ENCODE peak calls at places on chromosomes 1 and 21, in ten cellular contexts. V, Q, S, Z, E, T, N, A, P and G are unnamed samples.

GRCh38 chr1:10253755-10254154 is 43.4 kb downstream of the KIF1B start:
- DNase-seq in A (no peak), Q (peak), V (peak), P (no peak), N (peak), E (peak), Z (peak), S (peak), T (peak), G (no peak)

GRCh38 chr21:46317710-46318463 is 5.8 kb downstream of the C21orf58 start:
- DNase-seq in Q (no peak), P (peak), S (no peak), Z (peak), V (no peak), A (no peak), N (no peak), E (no peak), T (no peak), G (no peak)

GRCh38 chr1:58437623-58438022 is 108.9 kb downstream of the OMA1 start:
- DNase-seq in T (no peak), V (no peak), N (no peak), S (no peak), P (no peak), Q (no peak), A (no peak), E (no peak), Z (no peak), G (no peak)

GRCh38 chr1:220207406-220207805 is 64.8 kb downstream of the RAB3GAP2 start:
- DNase-seq in V (no peak), Q (no peak), E (no peak), Z (no peak), N (no peak), P (no peak), T (no peak), S (no peak), A (no peak), G (no peak)

GRCh38 chr1:237201155-237201554 is 159.2 kb downstream of the RYR2 start:
- DNase-seq in T (no peak), A (no peak), V (no peak), P (no peak), Z (no peak), Q (no peak), E (no peak), N (no peak), S (no peak), G (no peak)

GRCh38 chr21:27802816-27803475 is 836.1 kb upstream of the ADAMTS5 start:
- DNase-seq in Q (peak), Z (no peak), S (peak), N (no peak), A (peak), E (no peak), T (no peak), V (peak), P (peak), G (peak)

GRCh38 chr1:43039228-43040055 is 80.8 kb upstream of the SLC2A1 start:
- DNase-seq in Q (no peak), N (no peak), A (no peak), E (no peak), P (no peak), S (peak), Z (no peak), V (no peak), T (no peak), G (no peak)

GRCh38 chr21:36948686-36949085 is 17.8 kb downstream of the HLCS start:
- DNase-seq in Z (no peak), E (no peak), A (no peak), V (peak), T (no peak), S (no peak), Q (no peak), P (no peak), N (no peak), G (no peak)

GRCh38 chr1:17340358-17340757 is 31.6 kb upstream of the PADI6 start:
- DNase-seq in N (no peak), V (no peak), A (no peak), Q (no peak), T (peak), Z (peak), E (no peak), S (no peak), P (no peak), G (no peak)

GRCh38 chr1:209248649-209249279 is 334.8 kb upstream of the CAMK1G start:
- DNase-seq in S (peak), V (peak), Q (peak), N (no peak), A (peak), P (peak), T (peak), Z (peak), E (peak), G (peak)

GRCh38 chr1:204711947-204712701 is 26.6 kb upstream of the LRRN2 start:
- DNase-seq in P (peak), E (no peak), A (no peak), Z (no peak), T (no peak), S (no peak), Q (no peak), V (no peak), N (no peak), G (no peak)

GRCh38 chr1:41483960-41484844 is at the start of gene EDN2:
- DNase-seq in P (peak), Q (no peak), T (no peak), A (peak), V (no peak), Z (peak), E (no peak), S (peak), N (no peak), G (no peak)

GRCh38 chr1:58432813-58433668 is 113.5 kb downstream of the OMA1 start:
- DNase-seq in A (no peak), E (no peak), V (peak), Z (peak), P (peak), S (no peak), T (peak), Q (no peak), N (peak), G (peak)

GRCh38 chr1:54010415-54011117 is 7.4 kb downstream of the LDLRAD1 start:
- DNase-seq in P (no peak), V (no peak), S (no peak), Z (no peak), N (no peak), E (no peak), T (no peak), A (no peak), Q (no peak), G (no peak)

GRCh38 chr1:198918920-198919319 is 280.1 kb downstream of the PTPRC start:
- DNase-seq in A (no peak), E (no peak), P (no peak), T (no peak), Z (no peak), S (no peak), Q (no peak), N (no peak), V (peak), G (no peak)

GRCh38 chr1:26848947-26849774 is 13.8 kb upstream of the SFN start:
- DNase-seq in A (peak), Z (peak), S (peak), V (peak), P (no peak), Q (no peak), E (no peak), T (peak), N (no peak), G (no peak)

GRCh38 chr1:89605692-89606091 is 27.2 kb upstream of the LRRC8C start:
- DNase-seq in A (no peak), P (no peak), Z (peak), E (no peak), S (no peak), T (peak), V (peak), N (no peak), Q (no peak), G (no peak)

GRCh38 chr1:8019229-8019620 is 6.9 kb downstream of the ERRFI1 start:
- DNase-seq in A (no peak), V (no peak), Z (no peak), T (peak), N (no peak), Q (no peak), E (no peak), P (no peak), S (no peak), G (no peak)

GRCh38 chr1:11069233-11069950 is 9.6 kb upstream of the SRM start:
- DNase-seq in S (peak), E (no peak), N (no peak), T (no peak), P (no peak), V (no peak), Q (no peak), A (no peak), Z (no peak), G (no peak)

DNA sequence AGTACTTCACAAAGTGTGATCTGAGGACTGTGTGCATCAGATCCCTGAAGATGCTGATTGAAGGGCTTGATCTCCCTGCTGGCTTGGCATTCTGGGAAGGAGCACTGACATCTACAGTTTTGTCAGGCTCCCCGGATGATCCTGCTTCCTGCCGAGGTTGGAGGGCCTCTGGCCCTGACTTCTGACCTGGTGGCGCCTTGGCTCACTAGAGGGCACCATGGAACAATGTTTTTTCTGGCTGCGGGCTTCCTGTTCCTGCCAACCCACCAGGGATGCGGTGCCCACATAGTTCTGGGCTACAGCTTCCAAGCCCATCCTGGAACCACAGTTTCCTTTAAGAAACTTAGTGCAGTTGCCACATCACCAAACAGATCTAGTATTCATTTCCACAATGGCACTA is 38.8 kb upstream of the RASAL2 start:
- DNase-seq in Q (peak), E (peak), T (no peak), A (no peak), V (no peak), P (peak), Z (peak), S (no peak), N (no peak), G (no peak)
- TF ChIP-seq CTCF in Q (peak), E (no peak), T (no peak), A (no peak), V (no peak), P (peak), Z (no peak), S (no peak), N (no peak), G (peak)

DNA sequence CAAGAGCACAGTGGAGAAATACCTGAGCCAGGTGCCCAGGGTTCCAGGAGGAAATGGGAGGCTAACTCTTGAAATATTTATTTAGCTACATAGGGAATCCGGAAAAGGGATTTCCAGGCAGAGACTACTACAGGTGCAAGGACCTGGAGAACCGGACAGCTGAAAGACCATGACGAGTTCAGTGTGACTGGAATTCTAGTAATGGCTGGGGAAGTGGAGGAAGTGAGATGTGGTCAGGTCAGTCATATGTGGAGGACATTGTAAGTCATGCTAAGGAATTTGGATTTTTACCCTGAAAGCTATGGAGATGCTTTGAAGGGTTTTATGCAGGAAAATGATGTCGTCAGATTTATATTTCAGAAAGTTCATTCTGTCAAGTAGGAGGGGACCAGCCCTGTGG is 1.8 kb downstream of the CAP1 start:
- DNase-seq in Q (no peak), N (no peak), A (no peak), P (no peak), T (peak), V (no peak), Z (no peak), E (no peak), S (no peak), G (no peak)
- H3K4me3 ChIP-seq in Q (peak), N (no peak), A (no peak), P (no peak), T (peak), V (peak), Z (peak), E (peak), S (no peak), G (peak)

GRCh38 chr1:181135462-181135781 is 46.9 kb downstream of the IER5 start:
- DNase-seq in T (peak), N (no peak), V (no peak), P (no peak), Z (no peak), E (no peak), Q (peak), S (no peak), A (no peak), G (peak)
- TF ChIP-seq CTCF in T (peak), N (peak), V (peak), P (peak), Z (peak), E (no peak), Q (peak), S (no peak), A (no peak), G (peak)

DNA sequence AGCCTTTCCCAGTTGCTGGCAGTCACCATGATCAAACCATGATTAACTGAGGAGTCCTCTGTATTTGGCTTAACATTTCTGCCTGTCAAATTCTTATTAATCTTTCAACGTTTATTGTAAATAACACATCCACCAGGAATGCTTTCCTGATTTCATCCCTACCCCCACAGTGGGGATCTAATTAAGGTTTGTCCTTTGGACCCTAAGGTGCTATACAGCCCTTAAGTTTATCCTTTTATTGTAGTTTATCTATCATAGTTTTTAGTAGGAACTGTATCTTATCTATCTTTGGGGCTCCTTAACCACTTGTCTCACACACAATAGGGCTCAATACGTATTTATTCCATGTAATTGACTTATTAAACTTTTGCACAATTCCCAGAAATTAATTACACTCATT is 61.0 kb downstream of the SPATA46 start:
- DNase-seq in E (no peak), N (no peak), V (no peak), S (no peak), Q (no peak), Z (no peak), T (no peak), A (no peak), P (no peak), G (no peak)
- H3K4me3 ChIP-seq in E (no peak), N (no peak), V (no peak), S (no peak), Q (no peak), Z (no peak), T (no peak), A (no peak), P (no peak), G (no peak)

GRCh38 chr1:244096691-244097090 is 45.6 kb downstream of the ZBTB18 start:
- DNase-seq in E (no peak), Z (no peak), A (no peak), V (no peak), Q (no peak), P (no peak), N (no peak), T (no peak), S (no peak), G (no peak)
- TF ChIP-seq CTCF in E (no peak), Z (no peak), A (no peak), V (no peak), Q (no peak), P (no peak), N (no peak), T (no peak), S (no peak), G (no peak)

GRCh38 chr1:116167625-116168276 is 56.6 kb downstream of the MAB21L3 start:
- DNase-seq in V (peak), S (no peak), Z (peak), N (no peak), A (no peak), P (peak), T (peak), Q (no peak), E (no peak), G (no peak)
- H3K4me3 ChIP-seq in V (peak), S (peak), Z (peak), N (peak), A (peak), P (peak), T (peak), Q (peak), E (peak), G (peak)

GRCh38 chr1:31672988-31673387 is 28.3 kb upstream of the PEF1 start:
- DNase-seq in P (no peak), Z (no peak), E (peak), S (no peak), N (no peak), Q (no peak), T (no peak), V (no peak), A (no peak), G (no peak)

GRCh38 chr1:31677401-31677800 is 26.4 kb downstream of the COL16A1 start:
- DNase-seq in A (no peak), S (no peak), V (no peak), Z (no peak), E (no peak), T (no peak), Q (no peak), N (no peak), P (no peak), G (no peak)

GRCh38 chr1:31675761-31676160 is 28.1 kb downstream of the COL16A1 start:
- DNase-seq in S (no peak), E (no peak), V (no peak), N (no peak), Z (no peak), T (no peak), A (no peak), P (no peak), Q (no peak), G (no peak)

GRCh38 chr1:31675161-31675560 is 28.7 kb downstream of the COL16A1 start:
- DNase-seq in T (no peak), Z (no peak), A (no peak), S (no peak), P (no peak), Q (no peak), E (no peak), V (no peak), N (no peak), G (no peak)

DNA sequence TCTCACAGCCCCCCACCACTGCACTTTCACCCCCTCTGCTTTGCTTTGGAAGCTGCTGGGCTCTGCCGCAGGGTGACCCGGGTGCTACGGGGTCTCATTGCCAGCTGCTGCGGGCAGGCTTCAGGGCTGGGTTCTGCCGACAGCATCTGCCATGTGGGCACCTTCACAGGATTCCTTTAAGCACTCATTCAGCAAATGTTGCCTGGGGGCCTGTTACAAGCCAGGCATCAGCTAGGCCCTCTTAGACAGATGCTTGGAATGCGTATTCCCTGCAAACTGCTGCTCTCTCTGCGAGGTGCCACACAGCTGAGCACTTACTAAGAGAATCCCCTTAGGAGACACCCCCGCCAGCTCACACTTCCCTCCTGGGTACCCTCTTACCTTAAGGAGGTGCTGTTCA is 29.2 kb downstream of the COL16A1 start:
- DNase-seq in Q (no peak), E (no peak), P (no peak), T (no peak), V (no peak), A (no peak), S (no peak), N (no peak), Z (peak), G (no peak)
- TF ChIP-seq CTCF in Q (no peak), E (no peak), P (no peak), T (no peak), V (no peak), A (no peak), S (no peak), N (no peak), Z (no peak), G (no peak)